ENCODE peak calls at places on chromosomes 2 and 18, in nine cellular contexts. C is body of pancreas, F is upper lobe of left lung, O is prostate gland, Z is tibial artery, M is HL-60, W is WERI-Rb-1, P is adrenal gland, X is tibial nerve. L is an unnamed sample.

GRCh38 chr2:151947524-151948165 is 119.4 kb upstream of the ARL5A start:
- DNase-seq in P (peak), Z (peak), C (no peak), X (no peak), O (peak), F (peak), M (no peak), W (no peak), L (no peak)

GRCh38 chr2:158024288-158024898 is 77.3 kb upstream of the UPP2 start:
- DNase-seq in F (peak), C (peak), O (peak), M (no peak), P (peak), Z (no peak), W (peak), X (peak), L (peak)

GRCh38 chr2:207470700-207471070 is 59.1 kb upstream of the CREB1 start:
- DNase-seq in C (no peak), P (no peak), X (no peak), F (no peak), W (no peak), Z (no peak), M (no peak), O (no peak), L (no peak)

GRCh38 chr2:134124047-134124753 is 129.7 kb upstream of the MGAT5 start:
- DNase-seq in O (no peak), X (no peak), P (no peak), W (no peak), F (no peak), Z (no peak), M (no peak), C (no peak), L (peak)

GRCh38 chr2:17148298-17149228 is 369.7 kb downstream of the RAD51AP2 start:
- DNase-seq in X (no peak), C (no peak), O (peak), M (peak), W (peak), P (no peak), F (no peak), Z (no peak), L (no peak)

GRCh38 chr2:127454595-127455565 is 36.7 kb downstream of the PROC start:
- DNase-seq in W (peak), P (no peak), M (no peak), O (no peak), C (peak), F (no peak), Z (no peak), X (no peak), L (peak)

GRCh38 chr2:205771063-205771462 is 88.8 kb downstream of the NRP2 start:
- DNase-seq in P (no peak), F (no peak), Z (no peak), W (no peak), X (no peak), O (peak), M (no peak), C (no peak), L (peak)

GRCh38 chr2:240584486-240585031 is 2.0 kb upstream of the CAPN10 start:
- DNase-seq in F (no peak), X (no peak), P (no peak), O (no peak), Z (no peak), W (peak), C (no peak), M (peak), L (no peak)

GRCh38 chr2:238257786-238258700 is 18.2 kb upstream of the HES6 start:
- DNase-seq in X (no peak), P (no peak), W (peak), O (no peak), C (no peak), Z (no peak), M (no peak), F (no peak), L (no peak)

GRCh38 chr2:238449909-238450417 is 23.2 kb downstream of the ASB1 start:
- DNase-seq in X (peak), M (peak), O (peak), C (peak), F (peak), P (peak), Z (peak), W (no peak), L (peak)

GRCh38 chr2:100121124-100121718 is 21.2 kb downstream of the AFF3 start:
- DNase-seq in W (no peak), X (no peak), M (no peak), O (peak), F (no peak), P (no peak), C (no peak), Z (no peak), L (no peak)

GRCh38 chr18:10543277-10543676 is 17.4 kb downstream of the NAPG start:
- DNase-seq in F (no peak), M (no peak), P (no peak), O (no peak), C (no peak), Z (no peak), W (no peak), X (no peak), L (no peak)

GRCh38 chr2:171482308-171482707 is 40.0 kb upstream of the CYBRD1 start:
- DNase-seq in Z (no peak), F (no peak), O (no peak), X (no peak), C (no peak), M (no peak), P (no peak), W (no peak), L (no peak)

GRCh38 chr2:46424937-46425336 is 54.4 kb upstream of the TMEM247 start:
- DNase-seq in P (no peak), C (no peak), Z (no peak), X (no peak), M (no peak), W (no peak), O (no peak), F (no peak), L (no peak)

GRCh38 chr2:177455187-177455586 is 62.6 kb downstream of the AGPS start:
- DNase-seq in C (no peak), F (no peak), W (no peak), Z (no peak), X (no peak), P (no peak), M (no peak), O (no peak), L (no peak)

GRCh38 chr18:49645836-49646235 is 84.0 kb downstream of the LIPG start:
- DNase-seq in C (peak), P (peak), W (no peak), X (no peak), M (no peak), Z (peak), O (no peak), F (no peak), L (peak)

GRCh38 chr2:136048886-136049832 is 63.7 kb upstream of the DARS1 start:
- DNase-seq in C (no peak), X (no peak), Z (no peak), M (no peak), O (no peak), W (no peak), P (no peak), F (no peak), L (no peak)

GRCh38 chr2:30865892-30866681 is 58.8 kb upstream of the CAPN13 start:
- DNase-seq in P (no peak), M (peak), X (no peak), Z (no peak), F (no peak), O (no peak), C (no peak), W (no peak), L (no peak)

GRCh38 chr2:85933753-85934594 is 45.2 kb upstream of the ST3GAL5 start:
- DNase-seq in Z (no peak), M (no peak), O (no peak), F (no peak), P (peak), X (no peak), C (no peak), W (no peak), L (no peak)

GRCh38 chr2:96111823-96112500 is 4.4 kb downstream of the ADRA2B start:
- DNase-seq in F (no peak), X (no peak), W (no peak), Z (no peak), C (no peak), M (no peak), O (no peak), P (no peak), L (no peak)

GRCh38 chr2:105793230-105793975 is 48.7 kb downstream of the NCK2 start:
- DNase-seq in W (no peak), F (no peak), X (no peak), O (no peak), P (no peak), Z (no peak), C (no peak), M (no peak), L (no peak)

GRCh38 chr2:48870503-48870902 is 115.0 kb upstream of the LHCGR start:
- DNase-seq in O (no peak), C (no peak), Z (no peak), F (no peak), M (no peak), W (no peak), X (no peak), P (no peak), L (no peak)

GRCh38 chr2:220513573-220514288 is 886.3 kb downstream of the SLC4A3 start:
- DNase-seq in Z (no peak), O (no peak), C (no peak), P (no peak), F (no peak), W (no peak), M (no peak), X (no peak), L (no peak)

GRCh38 chr2:58434692-58435091 is 193.6 kb upstream of the FANCL start:
- DNase-seq in P (no peak), F (no peak), X (no peak), Z (no peak), C (no peak), O (no peak), M (no peak), W (no peak), L (no peak)

GRCh38 chr2:66001538-66001937 is 433.4 kb upstream of the MEIS1 start:
- DNase-seq in O (no peak), C (no peak), W (no peak), P (no peak), Z (no peak), X (no peak), M (no peak), F (no peak), L (no peak)

GRCh38 chr2:52658598-52658997 is 1109.0 kb upstream of the CHAC2 start:
- DNase-seq in W (no peak), M (no peak), P (no peak), F (no peak), X (no peak), C (no peak), O (no peak), Z (no peak), L (no peak)

GRCh38 chr2:237774811-237775553 is 23.6 kb upstream of the RBM44 start:
- DNase-seq in W (peak), P (peak), F (peak), C (peak), O (peak), X (peak), M (peak), Z (no peak), L (peak)

GRCh38 chr2:232981767-232982360 is 31.2 kb downstream of the NGEF start:
- DNase-seq in W (no peak), C (no peak), F (no peak), O (no peak), X (no peak), P (peak), Z (no peak), M (no peak), L (peak)
- TF ChIP-seq CTCF in W (peak), C (no peak), F (no peak), O (no peak), X (no peak), P (no peak), Z (no peak), M (no peak), L (no peak)

GRCh38 chr2:223055140-223055539 is 3.1 kb downstream of the KCNE4 start:
- DNase-seq in O (no peak), F (no peak), C (no peak), Z (no peak), W (no peak), M (no peak), X (peak), P (no peak), L (no peak)
- H3K27ac ChIP-seq in O (peak), F (no peak), C (peak), Z (peak), W (no peak), M (no peak), X (peak), P (no peak), L (no peak)

GRCh38 chr18:74476154-74476553 is 19.0 kb upstream of the DIPK1C start:
- DNase-seq in F (no peak), P (no peak), X (peak), W (peak), Z (no peak), O (no peak), C (no peak), M (no peak), L (no peak)
- TF ChIP-seq CTCF in F (no peak), P (peak), X (peak), W (peak), Z (peak), O (peak), C (no peak), M (peak), L (no peak)

DNA sequence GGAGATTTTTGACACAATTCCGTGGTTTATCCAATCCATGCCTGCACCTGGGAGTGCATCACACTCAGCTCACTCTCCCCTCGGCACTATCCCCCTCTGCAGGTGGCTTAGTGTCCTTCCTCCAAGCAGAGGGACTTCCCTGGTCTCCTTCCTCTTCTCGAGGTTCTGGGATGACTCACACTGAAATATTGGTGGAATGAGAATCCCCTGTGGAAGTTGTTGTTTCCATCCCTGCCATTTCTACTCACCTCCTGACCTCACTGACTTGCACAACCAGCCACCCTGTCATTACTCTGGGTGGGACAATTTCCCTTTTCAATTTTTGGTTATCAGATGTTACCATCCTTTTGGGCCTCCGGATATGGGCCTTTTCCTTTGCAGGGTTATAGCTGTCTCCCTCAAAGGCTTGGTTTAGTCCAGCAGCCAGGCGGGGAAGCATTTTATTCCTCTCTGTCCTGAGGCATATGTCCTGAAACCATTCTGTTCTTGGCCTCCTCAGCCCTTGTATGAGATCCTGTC is 59.9 kb downstream of the PTPRM start:
- DNase-seq in X (peak), M (no peak), O (no peak), Z (no peak), W (no peak), C (no peak), P (peak), F (no peak), L (no peak)
- H3K27ac ChIP-seq in X (no peak), M (no peak), O (no peak), Z (no peak), W (no peak), C (peak), P (no peak), F (peak), L (no peak)

GRCh38 chr2:12716250-12717190 is at the start of gene TRIB2:
- DNase-seq in O (peak), W (peak), X (peak), M (no peak), P (peak), C (peak), Z (peak), F (peak), L (peak)
- TF ChIP-seq CTCF in O (no peak), W (peak), X (no peak), M (no peak), P (no peak), C (no peak), Z (no peak), F (no peak), L (no peak)

GRCh38 chr18:25423267-25423666 is 71.3 kb upstream of the ZNF521 start:
- DNase-seq in Z (no peak), X (no peak), C (no peak), F (no peak), O (no peak), M (no peak), W (no peak), P (no peak), L (no peak)
- H3K27ac ChIP-seq in Z (no peak), X (no peak), C (no peak), F (no peak), O (no peak), M (no peak), W (no peak), P (no peak), L (no peak)

GRCh38 chr2:214830794-214831346 is 21.4 kb upstream of the BARD1 start:
- DNase-seq in X (no peak), F (no peak), P (no peak), Z (no peak), W (peak), C (no peak), O (no peak), M (no peak), L (no peak)
- TF ChIP-seq CTCF in X (no peak), F (peak), P (no peak), Z (no peak), W (peak), C (peak), O (no peak), M (no peak), L (no peak)

L was measured in colonic mucosa.